ENCODE peak calls at places on chromosomes 11 and 22, in seven cellular contexts. Z, P, R, F, J, C and U are unnamed samples. For H3K9me3, the result is how much of the 10 kb centered on the place peaks cover.

GRCh38 chr11:68206211-68206610 is 6.9 kb downstream of the KMT5B start:
- DNase-seq in Z (peak), P (no peak), R (peak), F (no peak), J (no peak), C (no peak), U (no peak)

GRCh38 chr11:6845383-6845782 is at the start of gene OR10A5:
- DNase-seq in Z (no peak), P (no peak), R (no peak), F (no peak), J (no peak), C (no peak), U (no peak)

GRCh38 chr11:110478410-110478809 is 48.7 kb downstream of the FDX1 start:
- DNase-seq in Z (no peak), P (no peak), R (no peak), F (no peak), J (no peak), C (peak), U (no peak)

GRCh38 chr22:40200795-40201194 is 23.1 kb downstream of the TNRC6B start:
- DNase-seq in Z (no peak), P (no peak), R (no peak), F (no peak), J (no peak), C (no peak), U (no peak)

GRCh38 chr11:84103096-84103495 is 816.9 kb upstream of the CCDC90B start:
- DNase-seq in Z (no peak), P (no peak), R (no peak), F (no peak), J (no peak), C (no peak), U (no peak)

GRCh38 chr11:31397239-31397834 is 27.7 kb downstream of the DNAJC24 start:
- DNase-seq in Z (peak), P (no peak), R (peak), F (no peak), J (no peak), C (no peak), U (no peak)

GRCh38 chr22:27474112-27474571 is 327.4 kb downstream of the MN1 start:
- DNase-seq in Z (no peak), P (no peak), R (no peak), F (no peak), J (no peak), C (no peak), U (no peak)

GRCh38 chr11:119782673-119783072 is 53.7 kb upstream of the NECTIN1 start:
- DNase-seq in Z (peak), P (no peak), R (no peak), F (no peak), J (peak), C (no peak), U (no peak)

GRCh38 chr11:1770528-1770927 is 6.8 kb upstream of the CTSD start:
- DNase-seq in Z (no peak), P (no peak), R (no peak), F (no peak), J (no peak), C (peak), U (no peak)

GRCh38 chr22:38861927-38862326 is 10.1 kb downstream of the CBX6 start:
- DNase-seq in Z (no peak), P (no peak), R (no peak), F (no peak), J (no peak), C (no peak), U (no peak)

GRCh38 chr11:1041936-1042608 is 5.6 kb upstream of the MUC6 start:
- DNase-seq in Z (no peak), P (no peak), R (peak), F (no peak), J (peak), C (no peak), U (no peak)

GRCh38 chr11:62337682-62338181 is 484 bp downstream of the ASRGL1 start:
- DNase-seq in Z (no peak), P (no peak), R (peak), F (no peak), J (no peak), C (peak), U (no peak)

GRCh38 chr11:80414766-80415165 is 973.9 kb upstream of the TENM4 start:
- DNase-seq in Z (no peak), P (no peak), R (no peak), F (no peak), J (no peak), C (no peak), U (no peak)

GRCh38 chr11:10304495-10305261 is at the start of gene ADM:
- DNase-seq in Z (peak), P (peak), R (peak), F (peak), J (peak), C (peak), U (peak)

GRCh38 chr11:107783121-107783520 is 71.3 kb upstream of the SLN start:
- DNase-seq in Z (peak), P (no peak), R (no peak), F (no peak), J (no peak), C (no peak), U (no peak)

GRCh38 chr11:120180571-120181445 is 30.0 kb upstream of the OAF start:
- DNase-seq in Z (peak), P (peak), R (no peak), F (no peak), J (peak), C (no peak), U (no peak)

GRCh38 chr11:124874571-124875255 is 9.5 kb downstream of the ROBO3 start:
- DNase-seq in Z (no peak), P (no peak), R (no peak), F (no peak), J (peak), C (no peak), U (no peak)

GRCh38 chr11:87063982-87064381 is 26.2 kb downstream of the TMEM135 start:
- DNase-seq in Z (peak), P (no peak), R (no peak), F (no peak), J (no peak), C (no peak), U (no peak)

GRCh38 chr11:19970944-19971343 is 189.3 kb downstream of the DBX1 start:
- DNase-seq in Z (no peak), P (no peak), R (no peak), F (no peak), J (no peak), C (no peak), U (no peak)

GRCh38 chr22:26239561-26239960 is 70.3 kb downstream of the SEZ6L start:
- DNase-seq in Z (no peak), P (no peak), R (no peak), F (no peak), J (no peak), C (no peak), U (no peak)

GRCh38 chr11:125263268-125263790 is 98.8 kb downstream of the PKNOX2 start:
- DNase-seq in Z (peak), P (no peak), R (no peak), F (peak), J (peak), C (peak), U (no peak)

GRCh38 chr11:15761235-15761634 is 595.1 kb downstream of the SOX6 start:
- DNase-seq in Z (no peak), P (no peak), R (no peak), F (no peak), J (no peak), C (no peak), U (no peak)

GRCh38 chr11:107496011-107496410 is 38.4 kb upstream of the CWF19L2 start:
- DNase-seq in Z (peak), P (no peak), R (no peak), F (no peak), J (no peak), C (peak), U (no peak)

GRCh38 chr11:66891849-66892660 is 35.2 kb downstream of the LRFN4 start:
- DNase-seq in Z (peak), P (peak), R (peak), F (no peak), J (peak), C (peak), U (no peak)

GRCh38 chr11:69285091-69285490 is 8.9 kb upstream of the MYEOV start:
- DNase-seq in Z (no peak), P (no peak), R (no peak), F (no peak), J (no peak), C (no peak), U (no peak)

GRCh38 chr11:69037074-69037473 is 11.7 kb upstream of the TPCN2 start:
- DNase-seq in Z (no peak), P (no peak), R (no peak), F (no peak), J (no peak), C (no peak), U (no peak)

GRCh38 chr22:40593460-40594273 is 42.9 kb downstream of the MRTFA start:
- DNase-seq in Z (no peak), P (no peak), R (no peak), F (no peak), J (no peak), C (no peak), U (no peak)

GRCh38 chr22:31995046-31995445 is 48.0 kb upstream of the SLC5A1 start:
- DNase-seq in Z (no peak), P (no peak), R (no peak), F (no peak), J (no peak), C (no peak), U (no peak)
- TF ChIP-seq CTCF in Z (peak), P (no peak), R (no peak), F (no peak), J (no peak), C (no peak), U (no peak)

GRCh38 chr22:37396488-37397084 is 30.7 kb downstream of the ELFN2 start:
- DNase-seq in Z (no peak), P (no peak), R (no peak), F (no peak), J (no peak), C (no peak), U (no peak)

GRCh38 chr22:37394341-37394740 is 32.9 kb downstream of the ELFN2 start:
- DNase-seq in Z (no peak), P (no peak), R (no peak), F (no peak), J (no peak), C (no peak), U (no peak)

GRCh38 chr22:37390075-37390474 is 37.2 kb downstream of the ELFN2 start:
- DNase-seq in Z (no peak), P (no peak), R (no peak), F (no peak), J (no peak), C (no peak), U (no peak)

GRCh38 chr22:37391702-37392101 is 35.6 kb downstream of the ELFN2 start:
- DNase-seq in Z (no peak), P (no peak), R (no peak), F (no peak), J (no peak), C (no peak), U (no peak)

DNA sequence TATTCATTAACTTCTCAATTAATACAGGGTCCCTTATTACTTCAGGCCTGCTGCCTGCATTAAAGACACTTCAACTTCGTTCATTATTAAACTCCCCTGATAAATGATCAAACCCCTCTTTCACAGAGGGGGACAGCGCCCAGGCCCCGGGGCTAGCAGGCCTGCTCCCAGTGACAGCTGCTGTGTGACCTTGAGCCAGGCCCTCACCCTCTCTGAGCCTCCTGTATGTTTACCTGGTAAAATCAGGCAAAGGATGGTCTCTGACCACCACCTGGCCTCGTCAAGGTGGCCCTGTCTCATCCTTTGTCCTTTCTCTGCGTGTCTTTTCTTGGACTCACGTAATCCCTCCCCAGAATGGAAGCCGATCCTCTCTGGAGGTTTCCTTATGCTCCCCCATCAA is 34.4 kb downstream of the ELFN2 start:
- DNase-seq in Z (no peak), P (no peak), R (no peak), F (no peak), J (no peak), C (no peak), U (no peak)
- TF ChIP-seq POLR2A in Z (no peak), P (no peak), R (no peak), F (no peak), J (no peak), C (no peak), U (no peak)

GRCh38 chr11:97611345-97611744 is 1221.5 kb downstream of the JRKL start:
- DNase-seq in Z (no peak), P (no peak), R (no peak), F (no peak), J (no peak), C (no peak), U (no peak)

GRCh38 chr11:97610854-97611253 is 1221.0 kb downstream of the JRKL start:
- DNase-seq in Z (no peak), P (no peak), R (no peak), F (no peak), J (no peak), C (no peak), U (no peak)

GRCh38 chr11:97610000-97610399 is 1220.2 kb downstream of the JRKL start:
- DNase-seq in Z (no peak), P (no peak), R (no peak), F (no peak), J (no peak), C (no peak), U (no peak)

GRCh38 chr11:97607301-97608000 is 1217.6 kb downstream of the JRKL start:
- DNase-seq in Z (no peak), P (no peak), R (no peak), F (no peak), J (no peak), C (no peak), U (no peak)
- H3K9me3 ChIP-seq in Z (under half), P (under half), R (under half), F (under half), J (under half), C (under half), U (under half)

GRCh38 chr11:113494021-113494420 is 18.8 kb upstream of the DRD2 start:
- DNase-seq in Z (no peak), P (no peak), R (no peak), F (no peak), J (no peak), C (no peak), U (no peak)
- TF ChIP-seq CTCF in Z (no peak), P (no peak), R (no peak), F (no peak), J (no peak), C (no peak), U (no peak)

DNA sequence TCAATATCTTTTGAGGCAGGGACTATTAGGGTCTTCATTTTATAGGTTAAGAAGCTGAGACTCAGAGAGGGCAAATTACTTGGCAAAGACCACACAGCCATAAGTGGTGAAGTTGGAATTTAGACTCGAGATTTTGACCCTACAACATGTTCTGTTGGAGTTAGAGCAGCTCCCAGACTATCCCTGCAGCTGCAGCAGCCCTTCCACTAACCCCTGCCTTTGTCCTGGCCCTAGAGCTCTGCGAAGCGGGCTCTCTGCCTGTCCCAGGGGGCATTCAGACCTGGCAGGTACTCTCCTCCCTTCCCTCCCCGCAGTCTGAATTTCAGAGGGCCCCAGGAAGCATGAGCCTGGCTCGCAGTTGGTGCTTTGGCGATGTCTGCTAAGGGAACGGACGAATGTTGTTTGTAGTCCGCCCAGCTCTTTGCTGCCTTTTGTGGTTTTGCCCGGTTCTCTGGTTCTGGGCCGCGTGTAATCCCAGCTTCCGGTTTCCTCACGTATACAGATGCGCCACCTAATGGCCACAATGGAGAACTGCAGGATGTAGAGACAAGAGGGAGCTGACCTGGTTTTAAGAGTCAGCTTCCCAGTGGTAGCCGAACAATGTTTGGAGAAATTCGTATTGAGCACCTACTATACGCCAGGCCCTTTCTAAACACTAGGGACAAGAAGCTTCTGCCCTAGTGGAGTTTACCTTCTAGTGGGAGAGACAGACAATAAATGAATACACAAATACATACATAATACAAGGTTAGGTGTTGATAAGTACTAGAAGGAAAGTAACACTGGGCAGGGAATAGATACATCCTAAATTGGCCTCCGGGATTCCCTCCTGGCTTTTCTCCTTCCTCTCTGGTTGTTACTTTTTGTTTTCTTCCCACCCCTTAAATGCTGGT is 125.2 kb downstream of the ST3GAL4 start:
- DNase-seq in Z (peak), P (peak), R (peak), F (peak), J (peak), C (peak), U (peak)
- TF ChIP-seq POLR2A in Z (no peak), P (no peak), R (no peak), F (no peak), J (no peak), C (peak), U (no peak)

GRCh38 chr11:58811499-58811898 is 33.0 kb downstream of the GLYATL2 start:
- DNase-seq in Z (no peak), P (no peak), R (no peak), F (no peak), J (no peak), C (no peak), U (no peak)

GRCh38 chr11:58813693-58814092 is 30.8 kb downstream of the GLYATL2 start:
- DNase-seq in Z (no peak), P (no peak), R (no peak), F (no peak), J (no peak), C (no peak), U (no peak)
- H3K9me3 ChIP-seq in Z (under half), P (under half), R (under half), F (under half), J (under half), C (under half), U (under half)

GRCh38 chr11:25838918-25839611 is 492.9 kb upstream of the ANO3 start:
- DNase-seq in Z (no peak), P (no peak), R (no peak), F (no peak), J (no peak), C (no peak), U (no peak)
- TF ChIP-seq CTCF in Z (no peak), P (no peak), R (no peak), F (no peak), J (no peak), C (no peak), U (no peak)

DNA sequence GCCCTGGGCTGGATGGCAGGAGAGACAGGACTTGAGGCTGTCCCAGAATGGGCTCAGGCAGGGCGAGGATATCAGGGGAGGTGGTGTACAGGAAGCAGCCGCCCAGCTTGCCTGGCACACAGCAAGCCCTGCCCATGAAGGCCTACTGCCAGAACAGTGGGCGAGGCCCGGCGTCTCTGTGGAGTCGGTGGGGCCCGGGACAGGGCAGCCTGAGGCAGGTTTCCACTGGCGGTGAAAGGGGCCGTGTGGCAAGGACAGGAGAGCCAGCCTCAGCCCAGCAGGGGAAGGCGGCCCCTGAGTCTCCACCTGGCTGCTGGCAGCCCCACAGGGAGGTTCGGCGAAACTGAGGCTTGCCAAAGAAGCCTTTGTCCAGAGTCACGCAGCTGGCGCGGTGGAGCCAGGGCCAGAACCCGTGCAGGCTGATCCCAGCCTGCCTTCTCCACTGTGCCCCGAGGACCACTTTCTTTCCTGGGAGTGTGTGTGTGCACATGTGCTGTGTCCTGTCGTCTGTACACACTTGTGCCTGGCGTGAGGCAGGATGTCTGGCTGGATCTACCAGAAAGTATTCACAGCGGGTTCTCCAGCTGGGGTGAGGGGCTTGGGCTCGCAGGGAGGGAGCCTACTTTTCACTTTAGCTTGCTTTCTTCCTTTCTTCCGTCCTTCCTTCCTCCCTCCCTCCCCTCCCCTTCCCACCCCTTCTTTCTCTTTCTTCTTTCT is 1.2 kb downstream of the TSPO start:
- DNase-seq in Z (peak), P (peak), R (no peak), F (peak), J (peak), C (peak), U (peak)
- TF ChIP-seq POLR2A in Z (no peak), P (no peak), R (no peak), F (peak), J (no peak), C (peak), U (no peak)